ENCODE peak calls at places on chromosomes 6 and 20, in six cellular contexts. F is GM12865, K is kidney epithelial cell, E is AG10803, M is progenitor cell of endocrine pancreas, S is coronary artery. G is an unnamed sample.

GRCh38 chr6:125104425-125104824 is 49.1 kb upstream of the TPD52L1 start:
- DNase-seq in E (peak), S (no peak), F (no peak), K (no peak), M (no peak), G (peak)

GRCh38 chr6:111764238-111765182 is 108.7 kb downstream of the FYN start:
- DNase-seq in F (peak), S (no peak), E (no peak), M (no peak), K (no peak), G (no peak)

GRCh38 chr6:152299336-152299735 is 337.8 kb downstream of the SYNE1 start:
- DNase-seq in M (no peak), E (no peak), F (peak), K (no peak), S (no peak), G (no peak)

GRCh38 chr6:144675231-144675861 is 390.2 kb downstream of the UTRN start:
- DNase-seq in E (peak), S (no peak), M (no peak), F (peak), K (peak), G (peak)

GRCh38 chr6:16562498-16562897 is 198.8 kb downstream of the ATXN1 start:
- DNase-seq in F (no peak), K (no peak), M (no peak), E (no peak), S (no peak), G (no peak)

GRCh38 chr20:47008842-47009518 is 114.3 kb downstream of the EYA2 start:
- DNase-seq in K (no peak), S (no peak), E (no peak), F (no peak), M (no peak), G (no peak)

GRCh38 chr6:157236040-157236725 is 87.1 kb downstream of the TMEM242 start:
- DNase-seq in M (no peak), F (no peak), E (no peak), S (peak), K (no peak), G (no peak)

GRCh38 chr20:7924692-7925091 is 15.6 kb downstream of the HAO1 start:
- DNase-seq in E (peak), S (no peak), K (peak), F (peak), M (no peak), G (peak)

GRCh38 chr6:145904391-145904790 is 59.8 kb downstream of the SHPRH start:
- DNase-seq in M (no peak), E (no peak), K (no peak), F (peak), S (no peak), G (no peak)

GRCh38 chr6:128337619-128338018 is 182.8 kb downstream of the PTPRK start:
- DNase-seq in E (no peak), F (no peak), K (no peak), M (no peak), S (no peak), G (no peak)

GRCh38 chr20:12207875-12208274 is 290.2 kb downstream of the BTBD3 start:
- DNase-seq in F (no peak), E (peak), S (no peak), K (peak), M (no peak), G (no peak)

GRCh38 chr6:13641315-13641714 is 26.2 kb downstream of the NOL7 start:
- DNase-seq in M (no peak), F (no peak), E (peak), S (no peak), K (no peak), G (no peak)

GRCh38 chr20:37580069-37580468 is 52.4 kb upstream of the BLCAP start:
- DNase-seq in S (no peak), E (no peak), M (no peak), K (no peak), F (no peak), G (no peak)

GRCh38 chr6:154386848-154387717 is 30.5 kb upstream of the IPCEF1 start:
- DNase-seq in E (peak), F (no peak), S (no peak), K (peak), M (no peak), G (peak)

GRCh38 chr6:146433881-146434741 is 109.5 kb upstream of the RAB32 start:
- DNase-seq in S (no peak), E (peak), F (no peak), K (no peak), M (no peak), G (peak)

GRCh38 chr6:143549221-143549620 is 37.7 kb upstream of the FUCA2 start:
- DNase-seq in S (no peak), K (no peak), E (no peak), M (no peak), F (no peak), G (no peak)

GRCh38 chr6:163241668-163242067 is 172.8 kb upstream of the QKI start:
- DNase-seq in M (no peak), S (no peak), F (no peak), K (no peak), E (no peak), G (no peak)

GRCh38 chr6:5401845-5402738 is 140.8 kb downstream of the FARS2 start:
- DNase-seq in F (peak), S (no peak), E (peak), K (no peak), M (no peak), G (no peak)

GRCh38 chr6:5395719-5396118 is 134.4 kb downstream of the FARS2 start:
- DNase-seq in E (no peak), K (no peak), F (no peak), S (no peak), M (no peak), G (no peak)

GRCh38 chr6:5394280-5394679 is 133.0 kb downstream of the FARS2 start:
- DNase-seq in S (no peak), E (no peak), F (no peak), K (no peak), M (no peak), G (no peak)

GRCh38 chr6:5399391-5399790 is 138.1 kb downstream of the FARS2 start:
- DNase-seq in F (no peak), E (no peak), K (no peak), M (no peak), S (no peak), G (no peak)

GRCh38 chr6:5398530-5398929 is 137.2 kb downstream of the FARS2 start:
- DNase-seq in M (no peak), F (peak), E (peak), S (no peak), K (no peak), G (no peak)
- TF ChIP-seq CTCF in M (peak), F (peak), E (peak), S (no peak), K (peak), G (peak)

GRCh38 chr20:6381887-6382286 is 259.1 kb upstream of the FERMT1 start:
- DNase-seq in K (no peak), F (no peak), M (no peak), S (no peak), E (no peak), G (peak)
- TF ChIP-seq CTCF in K (peak), F (no peak), M (peak), S (peak), E (peak), G (peak)

GRCh38 chr20:61657719-61658377 is 405.8 kb downstream of the CDH4 start:
- DNase-seq in S (no peak), F (no peak), M (no peak), K (no peak), E (peak), G (no peak)
- TF ChIP-seq CTCF in S (no peak), F (no peak), M (no peak), K (no peak), E (no peak), G (no peak)

GRCh38 chr20:63753381-63753780 is 13.8 kb downstream of the SLC2A4RG start:
- DNase-seq in S (no peak), M (no peak), E (no peak), F (no peak), K (no peak), G (no peak)

GRCh38 chr20:63754008-63754407 is 14.4 kb downstream of the SLC2A4RG start:
- DNase-seq in K (no peak), F (no peak), S (no peak), M (no peak), E (no peak), G (no peak)

GRCh38 chr20:63751471-63752271 is 12.1 kb downstream of the SLC2A4RG start:
- DNase-seq in F (no peak), S (no peak), E (no peak), M (no peak), K (no peak), G (no peak)

GRCh38 chr20:63750807-63751470 is 11.4 kb downstream of the SLC2A4RG start:
- DNase-seq in M (no peak), S (no peak), F (no peak), E (no peak), K (no peak), G (no peak)

GRCh38 chr20:63752411-63753101 is 13.0 kb downstream of the SLC2A4RG start:
- DNase-seq in M (no peak), K (no peak), F (no peak), S (no peak), E (no peak), G (no peak)
- TF ChIP-seq CTCF in M (no peak), K (no peak), F (no peak), S (no peak), E (no peak), G (no peak)

GRCh38 chr6:24603241-24603640 is 42.8 kb downstream of the KIAA0319 start:
- DNase-seq in S (no peak), M (no peak), K (no peak), F (no peak), E (no peak), G (no peak)

GRCh38 chr6:24599179-24599578 is 46.8 kb downstream of the KIAA0319 start:
- DNase-seq in E (no peak), K (no peak), M (no peak), F (no peak), S (no peak), G (no peak)

GRCh38 chr6:24599686-24600399 is 46.1 kb downstream of the KIAA0319 start:
- DNase-seq in M (no peak), F (no peak), E (no peak), S (no peak), K (no peak), G (no peak)

GRCh38 chr6:24596717-24597116 is 49.3 kb downstream of the KIAA0319 start:
- DNase-seq in E (no peak), K (no peak), M (no peak), S (no peak), F (no peak), G (no peak)

DNA sequence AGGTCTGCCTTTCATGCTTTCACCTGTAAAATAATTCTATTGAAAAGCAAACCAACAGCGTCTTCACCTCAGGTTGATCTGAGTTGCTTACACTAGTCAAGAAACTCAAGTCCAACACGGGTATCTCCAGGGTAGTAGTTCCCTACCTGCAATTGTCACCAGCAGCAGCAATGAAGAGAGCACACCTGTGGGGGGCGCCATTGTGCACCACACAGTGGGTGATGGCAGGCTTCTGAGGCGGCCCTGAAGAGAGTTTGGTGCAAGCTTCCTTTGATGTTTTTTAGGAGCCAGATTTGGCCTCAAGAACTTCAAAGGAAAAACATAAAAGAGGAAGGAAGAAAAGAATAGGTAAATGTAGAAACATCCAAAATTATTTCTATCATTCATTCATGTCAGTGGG is 45.1 kb downstream of the KIAA0319 start:
- DNase-seq in M (no peak), S (no peak), K (no peak), F (peak), E (no peak), G (no peak)
- TF ChIP-seq CTCF in M (no peak), S (no peak), K (no peak), F (peak), E (no peak), G (peak)

GRCh38 chr20:63934271-63935068 is 21.7 kb downstream of the UCKL1 start:
- DNase-seq in M (no peak), E (no peak), K (no peak), S (no peak), F (no peak), G (no peak)
- TF ChIP-seq CTCF in M (peak), E (no peak), K (peak), S (no peak), F (peak), G (peak)

G was measured in foreskin keratinocyte.